ENCODE peak calls at places on chromosomes 6 and 20, in seven cellular contexts. One of them, this sample, is unnamed.

GRCh38 chr20:6579417-6579816 is 188.1 kb upstream of the BMP2 start:
- DNase-seq in AG04450: no peak
- DNase-seq in A673: no peak
- DNase-seq in foreskin fibroblast: peak
- DNase-seq in Karpas-422: no peak
- DNase-seq in CD8-positive, alpha-beta memory T cell: no peak
- DNase-seq in cardiac muscle cell: peak
- DNase-seq in this sample: no peak

GRCh38 chr6:136641166-136641565 is 90.9 kb upstream of the MAP7 start:
- DNase-seq in AG04450: no peak
- DNase-seq in A673: no peak
- DNase-seq in foreskin fibroblast: no peak
- DNase-seq in Karpas-422: no peak
- DNase-seq in CD8-positive, alpha-beta memory T cell: no peak
- DNase-seq in cardiac muscle cell: peak
- DNase-seq in this sample: no peak

GRCh38 chr20:62576815-62577214 is 65.5 kb upstream of the SLCO4A1 start:
- DNase-seq in AG04450: no peak
- DNase-seq in A673: no peak
- DNase-seq in foreskin fibroblast: peak
- DNase-seq in Karpas-422: no peak
- DNase-seq in CD8-positive, alpha-beta memory T cell: no peak
- DNase-seq in cardiac muscle cell: peak
- DNase-seq in this sample: no peak

GRCh38 chr20:58523072-58523681 is 8.0 kb upstream of the APCDD1L start:
- DNase-seq in AG04450: no peak
- DNase-seq in A673: peak
- DNase-seq in foreskin fibroblast: no peak
- DNase-seq in Karpas-422: no peak
- DNase-seq in CD8-positive, alpha-beta memory T cell: no peak
- DNase-seq in cardiac muscle cell: peak
- DNase-seq in this sample: no peak

GRCh38 chr20:36728986-36729385 is 16.9 kb downstream of the NDRG3 start:
- DNase-seq in AG04450: no peak
- DNase-seq in A673: peak
- DNase-seq in foreskin fibroblast: peak
- DNase-seq in Karpas-422: peak
- DNase-seq in CD8-positive, alpha-beta memory T cell: no peak
- DNase-seq in cardiac muscle cell: peak
- DNase-seq in this sample: no peak

GRCh38 chr20:48945840-48946514 is 24.5 kb downstream of the ARFGEF2 start:
- DNase-seq in AG04450: no peak
- DNase-seq in A673: no peak
- DNase-seq in foreskin fibroblast: peak
- DNase-seq in Karpas-422: no peak
- DNase-seq in CD8-positive, alpha-beta memory T cell: no peak
- DNase-seq in cardiac muscle cell: no peak
- DNase-seq in this sample: no peak

GRCh38 chr6:109486068-109486467 is 3.0 kb upstream of the ZBTB24 start:
- DNase-seq in AG04450: no peak
- DNase-seq in A673: no peak
- DNase-seq in foreskin fibroblast: peak
- DNase-seq in Karpas-422: no peak
- DNase-seq in CD8-positive, alpha-beta memory T cell: no peak
- DNase-seq in cardiac muscle cell: no peak
- DNase-seq in this sample: no peak

GRCh38 chr6:20757761-20758160 is 223.5 kb downstream of the CDKAL1 start:
- DNase-seq in AG04450: no peak
- DNase-seq in A673: peak
- DNase-seq in foreskin fibroblast: peak
- DNase-seq in Karpas-422: no peak
- DNase-seq in CD8-positive, alpha-beta memory T cell: no peak
- DNase-seq in cardiac muscle cell: no peak
- DNase-seq in this sample: no peak

GRCh38 chr6:102389994-102390393 is 996.5 kb downstream of the GRIK2 start:
- DNase-seq in AG04450: no peak
- DNase-seq in A673: no peak
- DNase-seq in foreskin fibroblast: no peak
- DNase-seq in Karpas-422: no peak
- DNase-seq in CD8-positive, alpha-beta memory T cell: no peak
- DNase-seq in cardiac muscle cell: no peak
- DNase-seq in this sample: peak

GRCh38 chr6:154123131-154123530 is 84.1 kb downstream of the OPRM1 start:
- DNase-seq in AG04450: no peak
- DNase-seq in A673: no peak
- DNase-seq in foreskin fibroblast: no peak
- DNase-seq in Karpas-422: no peak
- DNase-seq in CD8-positive, alpha-beta memory T cell: no peak
- DNase-seq in cardiac muscle cell: no peak
- DNase-seq in this sample: no peak

GRCh38 chr6:3731700-3732099 is 19.8 kb downstream of the PXDC1 start:
- DNase-seq in AG04450: no peak
- DNase-seq in A673: no peak
- DNase-seq in foreskin fibroblast: no peak
- DNase-seq in Karpas-422: no peak
- DNase-seq in CD8-positive, alpha-beta memory T cell: no peak
- DNase-seq in cardiac muscle cell: no peak
- DNase-seq in this sample: no peak

GRCh38 chr20:62117362-62117646 is 5.0 kb upstream of the LSM14B start:
- DNase-seq in AG04450: no peak
- DNase-seq in A673: no peak
- DNase-seq in foreskin fibroblast: no peak
- DNase-seq in Karpas-422: no peak
- DNase-seq in CD8-positive, alpha-beta memory T cell: no peak
- DNase-seq in cardiac muscle cell: no peak
- DNase-seq in this sample: no peak

GRCh38 chr20:37414133-37414532 is 68.2 kb downstream of the SRC start:
- DNase-seq in AG04450: no peak
- DNase-seq in A673: no peak
- DNase-seq in foreskin fibroblast: no peak
- DNase-seq in Karpas-422: no peak
- DNase-seq in CD8-positive, alpha-beta memory T cell: no peak
- DNase-seq in cardiac muscle cell: no peak
- DNase-seq in this sample: no peak

GRCh38 chr6:80181352-80182081 is 75.0 kb downstream of the BCKDHB start:
- DNase-seq in AG04450: no peak
- DNase-seq in A673: no peak
- DNase-seq in foreskin fibroblast: peak
- DNase-seq in Karpas-422: no peak
- DNase-seq in CD8-positive, alpha-beta memory T cell: no peak
- DNase-seq in cardiac muscle cell: no peak
- DNase-seq in this sample: no peak

GRCh38 chr20:10555865-10556308 is 117.9 kb downstream of the JAG1 start:
- DNase-seq in AG04450: no peak
- DNase-seq in A673: no peak
- DNase-seq in foreskin fibroblast: peak
- DNase-seq in Karpas-422: no peak
- DNase-seq in CD8-positive, alpha-beta memory T cell: no peak
- DNase-seq in cardiac muscle cell: peak
- DNase-seq in this sample: no peak

GRCh38 chr20:62087632-62088031 is 22.0 kb upstream of the TAF4 start:
- DNase-seq in AG04450: no peak
- DNase-seq in A673: no peak
- DNase-seq in foreskin fibroblast: no peak
- DNase-seq in Karpas-422: no peak
- DNase-seq in CD8-positive, alpha-beta memory T cell: no peak
- DNase-seq in cardiac muscle cell: no peak
- DNase-seq in this sample: no peak

GRCh38 chr6:42511803-42512422 is 51.9 kb upstream of the UBR2 start:
- DNase-seq in AG04450: peak
- DNase-seq in A673: no peak
- DNase-seq in foreskin fibroblast: peak
- DNase-seq in Karpas-422: no peak
- DNase-seq in CD8-positive, alpha-beta memory T cell: no peak
- DNase-seq in cardiac muscle cell: peak
- DNase-seq in this sample: no peak

GRCh38 chr6:136945626-136946235 is 23.6 kb downstream of the SLC35D3 start:
- DNase-seq in AG04450: no peak
- DNase-seq in A673: no peak
- DNase-seq in foreskin fibroblast: no peak
- DNase-seq in Karpas-422: no peak
- DNase-seq in CD8-positive, alpha-beta memory T cell: no peak
- DNase-seq in cardiac muscle cell: no peak
- DNase-seq in this sample: no peak

GRCh38 chr20:35743693-35744491 is 1.8 kb upstream of the RBM39 start:
- DNase-seq in AG04450: no peak
- DNase-seq in A673: no peak
- DNase-seq in foreskin fibroblast: no peak
- DNase-seq in Karpas-422: peak
- DNase-seq in CD8-positive, alpha-beta memory T cell: no peak
- DNase-seq in cardiac muscle cell: no peak
- DNase-seq in this sample: peak

GRCh38 chr6:99349620-99350141 is at the start of gene FAXC:
- DNase-seq in AG04450: no peak
- DNase-seq in A673: peak
- DNase-seq in foreskin fibroblast: peak
- DNase-seq in Karpas-422: no peak
- DNase-seq in CD8-positive, alpha-beta memory T cell: no peak
- DNase-seq in cardiac muscle cell: peak
- DNase-seq in this sample: peak

GRCh38 chr6:84249724-84250123 is 22.3 kb upstream of the CEP162 start:
- DNase-seq in AG04450: no peak
- DNase-seq in A673: peak
- DNase-seq in foreskin fibroblast: peak
- DNase-seq in Karpas-422: no peak
- DNase-seq in CD8-positive, alpha-beta memory T cell: no peak
- DNase-seq in cardiac muscle cell: peak
- DNase-seq in this sample: no peak

GRCh38 chr20:7346562-7346961 is 579.1 kb downstream of the BMP2 start:
- DNase-seq in AG04450: no peak
- DNase-seq in A673: no peak
- DNase-seq in foreskin fibroblast: peak
- DNase-seq in Karpas-422: no peak
- DNase-seq in CD8-positive, alpha-beta memory T cell: no peak
- DNase-seq in cardiac muscle cell: no peak
- DNase-seq in this sample: no peak

GRCh38 chr6:21115111-21115510 is 478.4 kb upstream of the SOX4 start:
- DNase-seq in AG04450: no peak
- DNase-seq in A673: peak
- DNase-seq in foreskin fibroblast: peak
- DNase-seq in Karpas-422: peak
- DNase-seq in CD8-positive, alpha-beta memory T cell: no peak
- DNase-seq in cardiac muscle cell: peak
- DNase-seq in this sample: no peak

DNA sequence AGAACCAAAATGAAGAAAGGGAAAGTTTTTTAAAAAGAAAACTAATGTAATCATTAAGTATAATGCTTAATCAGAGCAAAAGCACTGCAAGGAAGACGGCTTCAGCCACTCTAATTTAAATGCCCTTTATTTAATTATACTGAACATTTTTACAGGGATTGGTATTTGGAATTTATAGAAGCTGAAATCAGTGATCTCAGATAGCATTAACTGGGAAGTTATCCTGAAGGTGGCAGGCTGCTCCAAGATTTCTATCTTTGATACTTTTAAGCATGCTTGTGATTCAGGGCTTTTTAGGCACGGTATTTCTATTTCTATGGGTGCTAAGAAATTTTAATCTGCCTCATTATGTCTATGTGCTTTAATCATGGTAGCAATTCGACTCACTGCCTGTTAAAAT is 1.3 kb upstream of the NDUFAF4 start:
- DNase-seq in AG04450: peak
- DNase-seq in A673: peak
- DNase-seq in foreskin fibroblast: peak
- DNase-seq in Karpas-422: no peak
- DNase-seq in CD8-positive, alpha-beta memory T cell: no peak
- DNase-seq in cardiac muscle cell: peak
- DNase-seq in this sample: no peak
- H3K4me3 ChIP-seq in AG04450: no peak
- H3K4me3 ChIP-seq in A673: peak
- H3K4me3 ChIP-seq in foreskin fibroblast: no peak
- H3K4me3 ChIP-seq in Karpas-422: peak
- H3K4me3 ChIP-seq in CD8-positive, alpha-beta memory T cell: no peak
- H3K4me3 ChIP-seq in cardiac muscle cell: peak
- H3K4me3 ChIP-seq in this sample: no peak

DNA sequence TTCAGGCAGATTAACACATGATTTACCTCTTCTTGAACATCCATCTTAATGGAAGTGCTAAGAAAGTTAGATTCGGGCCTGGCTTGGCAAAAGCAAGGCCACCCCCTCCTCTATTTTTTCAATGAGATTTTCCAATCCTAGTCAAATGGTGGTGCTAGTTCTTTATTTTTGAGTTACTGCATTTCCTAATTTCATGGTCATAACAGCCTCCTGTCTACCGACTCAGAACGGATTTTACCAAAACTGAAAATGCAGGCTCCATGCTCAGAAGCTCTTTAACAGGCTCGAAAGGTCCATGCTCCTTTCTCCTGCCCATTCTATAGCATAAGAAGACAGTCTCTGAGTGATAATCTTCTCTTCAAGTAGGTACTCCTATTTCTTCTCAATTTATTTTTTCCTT is 117.2 kb upstream of the ESR1 start:
- DNase-seq in AG04450: no peak
- DNase-seq in A673: no peak
- DNase-seq in foreskin fibroblast: peak
- DNase-seq in Karpas-422: peak
- DNase-seq in CD8-positive, alpha-beta memory T cell: no peak
- DNase-seq in cardiac muscle cell: peak
- DNase-seq in this sample: no peak
- H3K4me3 ChIP-seq in AG04450: no peak
- H3K4me3 ChIP-seq in A673: no peak
- H3K4me3 ChIP-seq in foreskin fibroblast: peak
- H3K4me3 ChIP-seq in Karpas-422: peak
- H3K4me3 ChIP-seq in CD8-positive, alpha-beta memory T cell: peak
- H3K4me3 ChIP-seq in cardiac muscle cell: no peak
- H3K4me3 ChIP-seq in this sample: peak

DNA sequence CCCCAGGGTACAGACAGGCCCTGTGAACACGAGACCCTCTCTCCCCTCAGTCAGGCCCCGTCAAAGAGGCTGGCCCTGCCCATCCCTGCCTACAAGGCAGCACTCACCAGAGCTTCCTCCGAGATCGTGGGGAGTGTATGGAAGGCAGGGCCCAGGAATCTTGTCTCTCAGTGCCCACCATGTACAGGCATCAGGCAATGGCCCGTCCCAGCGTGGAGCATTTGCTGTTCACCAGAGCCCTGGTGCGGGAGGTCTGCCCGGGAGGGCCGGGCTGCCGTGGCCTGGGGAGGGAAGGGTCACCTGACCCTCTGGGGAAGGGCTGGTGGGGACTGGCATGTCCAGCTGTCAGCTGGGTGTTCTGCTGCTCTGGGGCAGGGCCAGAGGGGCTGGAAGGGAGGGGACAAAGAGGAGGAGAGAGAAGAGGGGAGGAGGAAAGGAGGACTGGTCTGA is at the start of gene IP6K3:
- DNase-seq in AG04450: no peak
- DNase-seq in A673: no peak
- DNase-seq in foreskin fibroblast: peak
- DNase-seq in Karpas-422: no peak
- DNase-seq in CD8-positive, alpha-beta memory T cell: no peak
- DNase-seq in cardiac muscle cell: no peak
- DNase-seq in this sample: no peak
- H3K4me3 ChIP-seq in AG04450: peak
- H3K4me3 ChIP-seq in A673: no peak
- H3K4me3 ChIP-seq in foreskin fibroblast: peak
- H3K4me3 ChIP-seq in Karpas-422: no peak
- H3K4me3 ChIP-seq in CD8-positive, alpha-beta memory T cell: no peak
- H3K4me3 ChIP-seq in cardiac muscle cell: peak
- H3K4me3 ChIP-seq in this sample: peak

DNA sequence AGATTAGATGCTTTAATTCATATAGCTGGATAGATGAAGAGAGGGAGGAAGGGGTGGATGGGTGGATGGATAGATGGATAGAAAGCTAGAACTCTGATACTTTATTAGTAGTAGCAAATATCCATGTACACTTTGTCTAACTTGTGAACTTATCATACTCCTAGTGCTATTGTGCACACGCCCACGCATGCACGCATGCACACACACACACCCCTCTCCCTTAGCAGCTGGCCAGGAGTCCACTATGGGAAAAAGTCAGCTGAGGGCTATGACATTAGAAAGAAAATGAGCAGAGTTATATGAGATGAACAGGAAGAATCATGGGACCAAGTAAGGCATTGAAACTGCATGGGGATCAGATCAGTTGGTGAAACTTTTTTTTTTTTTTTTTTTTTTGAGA is 28.6 kb downstream of the TAB2 start:
- DNase-seq in AG04450: no peak
- DNase-seq in A673: no peak
- DNase-seq in foreskin fibroblast: no peak
- DNase-seq in Karpas-422: no peak
- DNase-seq in CD8-positive, alpha-beta memory T cell: no peak
- DNase-seq in cardiac muscle cell: no peak
- DNase-seq in this sample: no peak
- H3K4me3 ChIP-seq in AG04450: no peak
- H3K4me3 ChIP-seq in A673: no peak
- H3K4me3 ChIP-seq in foreskin fibroblast: no peak
- H3K4me3 ChIP-seq in Karpas-422: no peak
- H3K4me3 ChIP-seq in CD8-positive, alpha-beta memory T cell: no peak
- H3K4me3 ChIP-seq in cardiac muscle cell: no peak
- H3K4me3 ChIP-seq in this sample: no peak